ENCODE peak calls at places on chromosomes 11 and 22, in eight cellular contexts. V is RWPE1; G is stimulated activated CD8-positive, alpha-beta memory T cell treated with anti-CD3 and anti-CD28 coated beads, Interleukin-4, amount 100 ng/mL, for 24 hours; A is activated T-cell treated with anti-CD3 and anti-CD28 coated beads, Interleukin-2, amount 50 U/mL, for 72 hours; N is pancreas; Q is Right ventricle myocardium superior; I is activated naive CD8-positive, alpha-beta T cell treated with anti-CD3 and anti-CD28 coated beads, Interleukin-2, amount 50 U/mL, for 24 hours; O is EL. T is an unnamed sample.

GRCh38 chr11:77395460-77396175 is 78.3 kb downstream of the PAK1 start:
- DNase-seq in I (no peak), N (no peak), A (no peak), V (no peak), O (no peak), G (no peak), Q (no peak), T (no peak)

GRCh38 chr22:36816635-36817428 is at the start of gene PVALB:
- DNase-seq in V (peak; percentile 27), G (no peak), I (no peak), A (peak; percentile 8), N (peak; percentile 79), Q (peak; percentile 51), O (peak; percentile 30), T (peak; percentile 91)

GRCh38 chr11:69339041-69339733 is 45.2 kb downstream of the MYEOV start:
- DNase-seq in Q (no peak), A (no peak), I (peak; percentile 34), V (no peak), G (no peak), O (no peak), N (no peak), T (no peak)

GRCh38 chr11:110912437-110912836 is 200.2 kb upstream of the ARHGAP20 start:
- DNase-seq in N (no peak), V (no peak), A (no peak), I (no peak), Q (no peak), O (no peak), G (no peak), T (no peak)

GRCh38 chr22:25933158-25933788 is 191.3 kb downstream of the MYO18B start:
- DNase-seq in Q (no peak), A (no peak), G (no peak), V (no peak), I (no peak), O (no peak), N (no peak), T (no peak)

GRCh38 chr22:27100789-27101188 is 443.4 kb downstream of the MIAT start:
- DNase-seq in G (no peak), A (no peak), N (no peak), Q (no peak), V (no peak), I (no peak), O (peak; percentile 63), T (peak; percentile 56)

GRCh38 chr11:63915961-63916836 is 765 bp downstream of the RCOR2 start:
- DNase-seq in G (no peak), Q (peak; percentile 70), O (peak; percentile 52), V (no peak), I (peak; percentile 68), A (peak; percentile 53), N (peak; percentile 76), T (peak; percentile 91)

GRCh38 chr11:11958403-11958802 is 50.0 kb downstream of the DKK3 start:
- DNase-seq in V (no peak), O (no peak), I (no peak), N (no peak), Q (no peak), A (no peak), G (no peak), T (no peak)

GRCh38 chr11:132576706-132577105 is 955.6 kb downstream of the OPCML start:
- DNase-seq in O (peak; percentile 97), A (no peak), N (no peak), V (no peak), I (no peak), G (no peak), Q (no peak), T (no peak)

GRCh38 chr11:8605956-8606355 is 11.9 kb upstream of the STK33 start:
- DNase-seq in V (no peak), Q (no peak), N (no peak), A (no peak), I (no peak), O (no peak), G (no peak), T (no peak)

GRCh38 chr22:28064941-28065340 is 145.9 kb upstream of the PITPNB start:
- DNase-seq in I (no peak), A (no peak), V (no peak), N (no peak), Q (no peak), O (no peak), G (no peak), T (no peak)

GRCh38 chr11:48034926-48035876 is 54.8 kb downstream of the PTPRJ start:
- DNase-seq in Q (peak; percentile 73), V (no peak), N (no peak), I (no peak), O (no peak), G (no peak), A (no peak), T (no peak)

GRCh38 chr11:31817054-31817620 is 6.0 kb upstream of the PAX6 start:
- DNase-seq in V (no peak), Q (no peak), I (no peak), N (peak; percentile 60), G (no peak), A (no peak), O (no peak), T (no peak)

GRCh38 chr11:6315811-6316425 is 4.4 kb downstream of the CAVIN3 start:
- DNase-seq in N (peak; percentile 63), G (peak; percentile 13), I (peak; percentile 47), V (peak; percentile 73), O (peak; percentile 66), Q (peak; percentile 73), A (peak; percentile 43), T (peak; percentile 66)

GRCh38 chr11:64870893-64871849 is 7.2 kb downstream of the EHD1 start:
- DNase-seq in N (no peak), I (no peak), V (no peak), O (no peak), A (no peak), Q (no peak), G (no peak), T (no peak)

GRCh38 chr11:87198266-87198881 is 160.6 kb downstream of the TMEM135 start:
- DNase-seq in I (no peak), O (no peak), N (no peak), Q (no peak), G (no peak), A (no peak), V (no peak), T (no peak)

GRCh38 chr11:60699282-60699681 is at the start of gene MS4A8:
- DNase-seq in I (no peak), Q (no peak), V (no peak), N (no peak), A (no peak), G (no peak), O (no peak), T (no peak)